ENCODE peak calls at places on chromosomes 3 and 15, in ten cellular contexts. One of them, this sample, is unnamed.

GRCh38 chr15:70195808-70196304 is 98.1 kb upstream of the TLE3 start:
- DNase-seq in lung: peak
- DNase-seq in GM12865: no peak
- DNase-seq in KG1: no peak
- DNase-seq in kidney glomerular epithelial cell: peak
- DNase-seq in stimulated activated CD8-positive, alpha-beta memory T cell treated with anti-CD3 and anti-CD28 coated beads, Interleukin-4, amount 100 ng/mL, for 24 hours: no peak
- DNase-seq in progenitor cell of endocrine pancreas: no peak
- DNase-seq in dermis microvascular lymphatic vessel endothelial cell: peak
- DNase-seq in NCI-H1436: no peak
- DNase-seq in GM12891: no peak
- DNase-seq in this sample: peak

GRCh38 chr3:189797103-189797850 is 166.1 kb downstream of the TP63 start:
- DNase-seq in lung: no peak
- DNase-seq in NCI-H1436: no peak
- DNase-seq in GM12865: no peak
- DNase-seq in kidney glomerular epithelial cell: no peak
- DNase-seq in GM12891: no peak
- DNase-seq in KG1: no peak
- DNase-seq in dermis microvascular lymphatic vessel endothelial cell: no peak
- DNase-seq in stimulated activated CD8-positive, alpha-beta memory T cell treated with anti-CD3 and anti-CD28 coated beads, Interleukin-4, amount 100 ng/mL, for 24 hours: no peak
- DNase-seq in progenitor cell of endocrine pancreas: no peak
- DNase-seq in this sample: no peak

GRCh38 chr3:52110502-52110901 is 43.7 kb downstream of the POC1A start:
- DNase-seq in lung: no peak
- DNase-seq in kidney glomerular epithelial cell: no peak
- DNase-seq in KG1: no peak
- DNase-seq in GM12891: no peak
- DNase-seq in progenitor cell of endocrine pancreas: no peak
- DNase-seq in GM12865: no peak
- DNase-seq in dermis microvascular lymphatic vessel endothelial cell: no peak
- DNase-seq in stimulated activated CD8-positive, alpha-beta memory T cell treated with anti-CD3 and anti-CD28 coated beads, Interleukin-4, amount 100 ng/mL, for 24 hours: no peak
- DNase-seq in NCI-H1436: no peak
- DNase-seq in this sample: no peak

GRCh38 chr15:79896131-79896633 is 632 bp downstream of the MTHFS start:
- DNase-seq in lung: no peak
- DNase-seq in progenitor cell of endocrine pancreas: no peak
- DNase-seq in KG1: no peak
- DNase-seq in kidney glomerular epithelial cell: peak
- DNase-seq in GM12865: no peak
- DNase-seq in stimulated activated CD8-positive, alpha-beta memory T cell treated with anti-CD3 and anti-CD28 coated beads, Interleukin-4, amount 100 ng/mL, for 24 hours: no peak
- DNase-seq in NCI-H1436: no peak
- DNase-seq in dermis microvascular lymphatic vessel endothelial cell: no peak
- DNase-seq in GM12891: no peak
- DNase-seq in this sample: no peak

GRCh38 chr15:39127151-39127815 is 453.6 kb upstream of the THBS1 start:
- DNase-seq in stimulated activated CD8-positive, alpha-beta memory T cell treated with anti-CD3 and anti-CD28 coated beads, Interleukin-4, amount 100 ng/mL, for 24 hours: no peak
- DNase-seq in kidney glomerular epithelial cell: peak
- DNase-seq in dermis microvascular lymphatic vessel endothelial cell: peak
- DNase-seq in progenitor cell of endocrine pancreas: no peak
- DNase-seq in NCI-H1436: no peak
- DNase-seq in GM12891: no peak
- DNase-seq in GM12865: no peak
- DNase-seq in lung: no peak
- DNase-seq in KG1: no peak
- DNase-seq in this sample: no peak

GRCh38 chr3:81643721-81644120 is 117.7 kb downstream of the GBE1 start:
- DNase-seq in kidney glomerular epithelial cell: peak
- DNase-seq in stimulated activated CD8-positive, alpha-beta memory T cell treated with anti-CD3 and anti-CD28 coated beads, Interleukin-4, amount 100 ng/mL, for 24 hours: no peak
- DNase-seq in NCI-H1436: peak
- DNase-seq in GM12891: no peak
- DNase-seq in lung: no peak
- DNase-seq in GM12865: peak
- DNase-seq in dermis microvascular lymphatic vessel endothelial cell: peak
- DNase-seq in progenitor cell of endocrine pancreas: no peak
- DNase-seq in KG1: no peak
- DNase-seq in this sample: no peak

GRCh38 chr3:55626284-55626675 is 139.2 kb upstream of the WNT5A start:
- DNase-seq in KG1: no peak
- DNase-seq in progenitor cell of endocrine pancreas: no peak
- DNase-seq in GM12891: no peak
- DNase-seq in dermis microvascular lymphatic vessel endothelial cell: no peak
- DNase-seq in kidney glomerular epithelial cell: no peak
- DNase-seq in lung: no peak
- DNase-seq in NCI-H1436: no peak
- DNase-seq in stimulated activated CD8-positive, alpha-beta memory T cell treated with anti-CD3 and anti-CD28 coated beads, Interleukin-4, amount 100 ng/mL, for 24 hours: no peak
- DNase-seq in GM12865: no peak
- DNase-seq in this sample: no peak

GRCh38 chr3:15295506-15295905 is 36.9 kb downstream of the SH3BP5 start:
- DNase-seq in stimulated activated CD8-positive, alpha-beta memory T cell treated with anti-CD3 and anti-CD28 coated beads, Interleukin-4, amount 100 ng/mL, for 24 hours: no peak
- DNase-seq in NCI-H1436: no peak
- DNase-seq in kidney glomerular epithelial cell: no peak
- DNase-seq in KG1: no peak
- DNase-seq in GM12865: no peak
- DNase-seq in GM12891: no peak
- DNase-seq in dermis microvascular lymphatic vessel endothelial cell: peak
- DNase-seq in progenitor cell of endocrine pancreas: no peak
- DNase-seq in lung: no peak
- DNase-seq in this sample: no peak

GRCh38 chr15:40339621-40339945 is 1.2 kb downstream of the CCDC9B start:
- DNase-seq in NCI-H1436: no peak
- DNase-seq in lung: no peak
- DNase-seq in kidney glomerular epithelial cell: no peak
- DNase-seq in GM12891: no peak
- DNase-seq in stimulated activated CD8-positive, alpha-beta memory T cell treated with anti-CD3 and anti-CD28 coated beads, Interleukin-4, amount 100 ng/mL, for 24 hours: no peak
- DNase-seq in dermis microvascular lymphatic vessel endothelial cell: no peak
- DNase-seq in progenitor cell of endocrine pancreas: no peak
- DNase-seq in GM12865: no peak
- DNase-seq in KG1: no peak
- DNase-seq in this sample: no peak

GRCh38 chr15:71348597-71348996 is 233.3 kb downstream of the THSD4 start:
- DNase-seq in KG1: no peak
- DNase-seq in kidney glomerular epithelial cell: no peak
- DNase-seq in GM12865: no peak
- DNase-seq in stimulated activated CD8-positive, alpha-beta memory T cell treated with anti-CD3 and anti-CD28 coated beads, Interleukin-4, amount 100 ng/mL, for 24 hours: no peak
- DNase-seq in GM12891: no peak
- DNase-seq in lung: no peak
- DNase-seq in dermis microvascular lymphatic vessel endothelial cell: no peak
- DNase-seq in NCI-H1436: no peak
- DNase-seq in progenitor cell of endocrine pancreas: no peak
- DNase-seq in this sample: no peak

GRCh38 chr3:187211532-187212274 is 14.4 kb downstream of the RTP1 start:
- DNase-seq in kidney glomerular epithelial cell: no peak
- DNase-seq in progenitor cell of endocrine pancreas: no peak
- DNase-seq in GM12891: no peak
- DNase-seq in KG1: no peak
- DNase-seq in NCI-H1436: no peak
- DNase-seq in lung: no peak
- DNase-seq in stimulated activated CD8-positive, alpha-beta memory T cell treated with anti-CD3 and anti-CD28 coated beads, Interleukin-4, amount 100 ng/mL, for 24 hours: no peak
- DNase-seq in dermis microvascular lymphatic vessel endothelial cell: no peak
- DNase-seq in GM12865: no peak
- DNase-seq in this sample: no peak

GRCh38 chr3:100316656-100317069 is 17.9 kb upstream of the NIT2 start:
- DNase-seq in GM12865: peak
- DNase-seq in NCI-H1436: peak
- DNase-seq in GM12891: no peak
- DNase-seq in stimulated activated CD8-positive, alpha-beta memory T cell treated with anti-CD3 and anti-CD28 coated beads, Interleukin-4, amount 100 ng/mL, for 24 hours: no peak
- DNase-seq in kidney glomerular epithelial cell: peak
- DNase-seq in lung: no peak
- DNase-seq in dermis microvascular lymphatic vessel endothelial cell: peak
- DNase-seq in progenitor cell of endocrine pancreas: no peak
- DNase-seq in KG1: peak
- DNase-seq in this sample: peak

GRCh38 chr15:90451215-90451850 is 63.3 kb downstream of the IQGAP1 start:
- DNase-seq in dermis microvascular lymphatic vessel endothelial cell: no peak
- DNase-seq in lung: no peak
- DNase-seq in KG1: no peak
- DNase-seq in stimulated activated CD8-positive, alpha-beta memory T cell treated with anti-CD3 and anti-CD28 coated beads, Interleukin-4, amount 100 ng/mL, for 24 hours: no peak
- DNase-seq in progenitor cell of endocrine pancreas: no peak
- DNase-seq in NCI-H1436: peak
- DNase-seq in kidney glomerular epithelial cell: no peak
- DNase-seq in GM12865: no peak
- DNase-seq in GM12891: no peak
- DNase-seq in this sample: no peak

GRCh38 chr15:88938802-88939485 is 25.8 kb upstream of the MFGE8 start:
- DNase-seq in GM12865: no peak
- DNase-seq in dermis microvascular lymphatic vessel endothelial cell: peak
- DNase-seq in KG1: no peak
- DNase-seq in GM12891: no peak
- DNase-seq in stimulated activated CD8-positive, alpha-beta memory T cell treated with anti-CD3 and anti-CD28 coated beads, Interleukin-4, amount 100 ng/mL, for 24 hours: no peak
- DNase-seq in NCI-H1436: no peak
- DNase-seq in progenitor cell of endocrine pancreas: no peak
- DNase-seq in kidney glomerular epithelial cell: no peak
- DNase-seq in lung: no peak
- DNase-seq in this sample: no peak

GRCh38 chr3:171261487-171261886 is 198.7 kb downstream of the TNIK start:
- DNase-seq in kidney glomerular epithelial cell: peak
- DNase-seq in stimulated activated CD8-positive, alpha-beta memory T cell treated with anti-CD3 and anti-CD28 coated beads, Interleukin-4, amount 100 ng/mL, for 24 hours: no peak
- DNase-seq in GM12891: no peak
- DNase-seq in lung: no peak
- DNase-seq in progenitor cell of endocrine pancreas: no peak
- DNase-seq in dermis microvascular lymphatic vessel endothelial cell: peak
- DNase-seq in NCI-H1436: no peak
- DNase-seq in KG1: no peak
- DNase-seq in GM12865: no peak
- DNase-seq in this sample: no peak

GRCh38 chr3:197269024-197269423 is 29.4 kb downstream of the DLG1 start:
- DNase-seq in dermis microvascular lymphatic vessel endothelial cell: no peak
- DNase-seq in progenitor cell of endocrine pancreas: no peak
- DNase-seq in lung: no peak
- DNase-seq in NCI-H1436: no peak
- DNase-seq in stimulated activated CD8-positive, alpha-beta memory T cell treated with anti-CD3 and anti-CD28 coated beads, Interleukin-4, amount 100 ng/mL, for 24 hours: no peak
- DNase-seq in kidney glomerular epithelial cell: no peak
- DNase-seq in GM12865: no peak
- DNase-seq in GM12891: no peak
- DNase-seq in KG1: no peak
- DNase-seq in this sample: no peak

GRCh38 chr15:86555114-86555513 is 475.4 kb downstream of the AGBL1 start:
- DNase-seq in lung: no peak
- DNase-seq in GM12891: no peak
- DNase-seq in kidney glomerular epithelial cell: no peak
- DNase-seq in KG1: no peak
- DNase-seq in GM12865: no peak
- DNase-seq in dermis microvascular lymphatic vessel endothelial cell: no peak
- DNase-seq in NCI-H1436: no peak
- DNase-seq in progenitor cell of endocrine pancreas: no peak
- DNase-seq in stimulated activated CD8-positive, alpha-beta memory T cell treated with anti-CD3 and anti-CD28 coated beads, Interleukin-4, amount 100 ng/mL, for 24 hours: no peak
- DNase-seq in this sample: no peak

GRCh38 chr3:87509401-87509800 is 233.0 kb upstream of the POU1F1 start:
- DNase-seq in GM12891: no peak
- DNase-seq in GM12865: no peak
- DNase-seq in progenitor cell of endocrine pancreas: no peak
- DNase-seq in NCI-H1436: no peak
- DNase-seq in KG1: no peak
- DNase-seq in lung: no peak
- DNase-seq in stimulated activated CD8-positive, alpha-beta memory T cell treated with anti-CD3 and anti-CD28 coated beads, Interleukin-4, amount 100 ng/mL, for 24 hours: no peak
- DNase-seq in dermis microvascular lymphatic vessel endothelial cell: no peak
- DNase-seq in kidney glomerular epithelial cell: no peak
- DNase-seq in this sample: no peak

GRCh38 chr15:77291107-77291506 is 128.8 kb downstream of the PEAK1 start:
- DNase-seq in kidney glomerular epithelial cell: no peak
- DNase-seq in progenitor cell of endocrine pancreas: no peak
- DNase-seq in GM12891: no peak
- DNase-seq in NCI-H1436: no peak
- DNase-seq in GM12865: no peak
- DNase-seq in KG1: no peak
- DNase-seq in dermis microvascular lymphatic vessel endothelial cell: no peak
- DNase-seq in stimulated activated CD8-positive, alpha-beta memory T cell treated with anti-CD3 and anti-CD28 coated beads, Interleukin-4, amount 100 ng/mL, for 24 hours: no peak
- DNase-seq in lung: no peak
- DNase-seq in this sample: no peak

GRCh38 chr3:45224824-45225464 is 1.1 kb downstream of the TMEM158 start:
- DNase-seq in stimulated activated CD8-positive, alpha-beta memory T cell treated with anti-CD3 and anti-CD28 coated beads, Interleukin-4, amount 100 ng/mL, for 24 hours: no peak
- DNase-seq in kidney glomerular epithelial cell: peak
- DNase-seq in GM12891: peak
- DNase-seq in NCI-H1436: no peak
- DNase-seq in progenitor cell of endocrine pancreas: peak
- DNase-seq in KG1: no peak
- DNase-seq in lung: peak
- DNase-seq in dermis microvascular lymphatic vessel endothelial cell: peak
- DNase-seq in GM12865: peak
- DNase-seq in this sample: peak

GRCh38 chr3:191790934-191791333 is 330.0 kb downstream of the PYDC2 start:
- DNase-seq in GM12865: no peak
- DNase-seq in progenitor cell of endocrine pancreas: no peak
- DNase-seq in dermis microvascular lymphatic vessel endothelial cell: no peak
- DNase-seq in NCI-H1436: no peak
- DNase-seq in GM12891: no peak
- DNase-seq in KG1: no peak
- DNase-seq in kidney glomerular epithelial cell: no peak
- DNase-seq in lung: no peak
- DNase-seq in stimulated activated CD8-positive, alpha-beta memory T cell treated with anti-CD3 and anti-CD28 coated beads, Interleukin-4, amount 100 ng/mL, for 24 hours: no peak
- DNase-seq in this sample: no peak

GRCh38 chr3:72517325-72517724 is 330.9 kb downstream of the SHQ1 start:
- DNase-seq in kidney glomerular epithelial cell: no peak
- DNase-seq in dermis microvascular lymphatic vessel endothelial cell: no peak
- DNase-seq in GM12865: no peak
- DNase-seq in NCI-H1436: no peak
- DNase-seq in stimulated activated CD8-positive, alpha-beta memory T cell treated with anti-CD3 and anti-CD28 coated beads, Interleukin-4, amount 100 ng/mL, for 24 hours: no peak
- DNase-seq in KG1: no peak
- DNase-seq in GM12891: no peak
- DNase-seq in progenitor cell of endocrine pancreas: no peak
- DNase-seq in lung: no peak
- DNase-seq in this sample: no peak

GRCh38 chr15:80581976-80582375 is 113.1 kb upstream of the ABHD17C start:
- DNase-seq in stimulated activated CD8-positive, alpha-beta memory T cell treated with anti-CD3 and anti-CD28 coated beads, Interleukin-4, amount 100 ng/mL, for 24 hours: no peak
- DNase-seq in lung: no peak
- DNase-seq in kidney glomerular epithelial cell: no peak
- DNase-seq in progenitor cell of endocrine pancreas: no peak
- DNase-seq in NCI-H1436: no peak
- DNase-seq in GM12865: no peak
- DNase-seq in KG1: no peak
- DNase-seq in dermis microvascular lymphatic vessel endothelial cell: no peak
- DNase-seq in GM12891: no peak
- DNase-seq in this sample: no peak

GRCh38 chr15:26260517-26261133 is 397.5 kb upstream of the ATP10A start:
- DNase-seq in KG1: no peak
- DNase-seq in kidney glomerular epithelial cell: no peak
- DNase-seq in progenitor cell of endocrine pancreas: no peak
- DNase-seq in stimulated activated CD8-positive, alpha-beta memory T cell treated with anti-CD3 and anti-CD28 coated beads, Interleukin-4, amount 100 ng/mL, for 24 hours: no peak
- DNase-seq in NCI-H1436: no peak
- DNase-seq in lung: no peak
- DNase-seq in GM12865: peak
- DNase-seq in dermis microvascular lymphatic vessel endothelial cell: peak
- DNase-seq in GM12891: peak
- DNase-seq in this sample: no peak

GRCh38 chr15:52351206-52351907 is 55.8 kb upstream of the MYO5C start:
- DNase-seq in GM12891: no peak
- DNase-seq in stimulated activated CD8-positive, alpha-beta memory T cell treated with anti-CD3 and anti-CD28 coated beads, Interleukin-4, amount 100 ng/mL, for 24 hours: no peak
- DNase-seq in KG1: no peak
- DNase-seq in kidney glomerular epithelial cell: no peak
- DNase-seq in lung: peak
- DNase-seq in GM12865: no peak
- DNase-seq in NCI-H1436: no peak
- DNase-seq in dermis microvascular lymphatic vessel endothelial cell: no peak
- DNase-seq in progenitor cell of endocrine pancreas: no peak
- DNase-seq in this sample: no peak

GRCh38 chr15:85582719-85583089 is 202.3 kb downstream of the AKAP13 start:
- DNase-seq in GM12891: no peak
- DNase-seq in lung: no peak
- DNase-seq in NCI-H1436: no peak
- DNase-seq in stimulated activated CD8-positive, alpha-beta memory T cell treated with anti-CD3 and anti-CD28 coated beads, Interleukin-4, amount 100 ng/mL, for 24 hours: no peak
- DNase-seq in dermis microvascular lymphatic vessel endothelial cell: peak
- DNase-seq in KG1: peak
- DNase-seq in kidney glomerular epithelial cell: no peak
- DNase-seq in progenitor cell of endocrine pancreas: no peak
- DNase-seq in GM12865: peak
- DNase-seq in this sample: peak

GRCh38 chr15:89898628-89899302 is 5.0 kb upstream of the AP3S2 start:
- DNase-seq in GM12865: peak
- DNase-seq in lung: no peak
- DNase-seq in progenitor cell of endocrine pancreas: peak
- DNase-seq in stimulated activated CD8-positive, alpha-beta memory T cell treated with anti-CD3 and anti-CD28 coated beads, Interleukin-4, amount 100 ng/mL, for 24 hours: no peak
- DNase-seq in KG1: peak
- DNase-seq in dermis microvascular lymphatic vessel endothelial cell: peak
- DNase-seq in NCI-H1436: peak
- DNase-seq in kidney glomerular epithelial cell: peak
- DNase-seq in GM12891: peak
- DNase-seq in this sample: peak

GRCh38 chr15:77821188-77821958 is 188.7 kb upstream of the LINGO1 start:
- DNase-seq in progenitor cell of endocrine pancreas: peak
- DNase-seq in GM12891: peak
- DNase-seq in KG1: peak
- DNase-seq in stimulated activated CD8-positive, alpha-beta memory T cell treated with anti-CD3 and anti-CD28 coated beads, Interleukin-4, amount 100 ng/mL, for 24 hours: peak
- DNase-seq in kidney glomerular epithelial cell: peak
- DNase-seq in lung: no peak
- DNase-seq in NCI-H1436: peak
- DNase-seq in dermis microvascular lymphatic vessel endothelial cell: peak
- DNase-seq in GM12865: peak
- DNase-seq in this sample: peak